ENCODE peak calls at places on chromosomes 6 and 20, in nine cellular contexts. T, B, A, X, N, G, R, E and C are unnamed samples. For H3K9me3, the result is how much of the 10 kb centered on the place peaks cover.

GRCh38 chr20:33732166-33732970 is 572 bp downstream of the ZNF341 start:
- DNase-seq in G (peak), E (peak), A (peak), R (peak), B (peak), X (peak), N (peak), T (peak), C (peak)

GRCh38 chr6:308768-309167 is 16.5 kb downstream of the DUSP22 start:
- DNase-seq in A (no peak), B (no peak), T (no peak), R (no peak), N (no peak), X (no peak), G (no peak), E (no peak), C (no peak)

GRCh38 chr20:58482416-58482815 is 32.8 kb downstream of the APCDD1L start:
- DNase-seq in B (no peak), X (peak), E (no peak), G (no peak), A (no peak), N (no peak), R (no peak), T (no peak), C (no peak)

GRCh38 chr6:150528648-150529285 is 70.9 kb upstream of the PLEKHG1 start:
- DNase-seq in E (peak), T (peak), B (no peak), R (no peak), X (peak), A (no peak), G (no peak), N (peak), C (peak)

GRCh38 chr6:24283043-24283985 is 74.5 kb downstream of the DCDC2 start:
- DNase-seq in B (peak), T (peak), N (peak), G (no peak), A (peak), X (peak), R (peak), E (peak), C (peak)

GRCh38 chr6:56058636-56059035 is 183.2 kb upstream of the BMP5 start:
- DNase-seq in N (no peak), G (no peak), R (no peak), T (no peak), A (no peak), B (no peak), E (no peak), X (no peak), C (no peak)

GRCh38 chr6:112372213-112372806 is 25.2 kb downstream of the RFPL4B start:
- DNase-seq in X (peak), B (no peak), N (no peak), G (no peak), R (no peak), A (no peak), E (peak), T (no peak), C (no peak)

GRCh38 chr6:41273699-41274098 is 12.8 kb downstream of the TREM1 start:
- DNase-seq in N (no peak), G (no peak), E (no peak), A (no peak), B (no peak), X (no peak), R (no peak), T (no peak), C (no peak)

GRCh38 chr6:48199502-48199901 is 88.5 kb upstream of the PTCHD4 start:
- DNase-seq in N (no peak), E (no peak), G (no peak), R (no peak), T (no peak), A (no peak), B (no peak), X (no peak), C (no peak)

GRCh38 chr6:118992186-118992795 is 57.3 kb upstream of the MCM9 start:
- DNase-seq in A (no peak), X (no peak), G (no peak), E (no peak), B (no peak), T (no peak), R (no peak), N (no peak), C (no peak)

GRCh38 chr6:169723991-169724553 is at the start of gene PHF10:
- DNase-seq in X (peak), N (peak), G (peak), A (peak), B (no peak), T (no peak), R (peak), E (no peak), C (peak)

GRCh38 chr20:19889011-19889953 is 127.9 kb upstream of the NAA20 start:
- DNase-seq in N (peak), R (peak), B (peak), T (peak), G (no peak), A (no peak), X (peak), E (peak), C (peak)

GRCh38 chr20:62138204-62138543 is 5.0 kb downstream of the PSMA7 start:
- DNase-seq in B (no peak), E (no peak), G (no peak), A (no peak), R (no peak), X (no peak), T (no peak), N (no peak), C (no peak)

GRCh38 chr6:109714611-109715010 is 23.5 kb downstream of the FIG4 start:
- DNase-seq in E (no peak), G (no peak), B (no peak), A (no peak), N (no peak), R (no peak), T (no peak), X (no peak), C (no peak)

GRCh38 chr6:42313038-42313437 is 95.4 kb upstream of the MRPS10 start:
- DNase-seq in A (no peak), R (no peak), T (no peak), X (peak), E (no peak), B (peak), N (no peak), G (no peak), C (no peak)

GRCh38 chr20:56826971-56827645 is 198.0 kb downstream of the TFAP2C start:
- DNase-seq in A (no peak), X (peak), G (no peak), E (no peak), R (no peak), B (no peak), T (peak), N (peak), C (no peak)
- H3K9me3 ChIP-seq in A (under half), X (under half), G (under half), E (under half), R (under half), B (under half), T (under half), N (under half), C (under half)

GRCh38 chr6:143222310-143222709 is 161.6 kb downstream of the AIG1 start:
- DNase-seq in G (no peak), B (no peak), E (no peak), R (no peak), X (no peak), A (no peak), T (no peak), N (no peak), C (no peak)
- H3K27ac ChIP-seq in G (no peak), B (no peak), E (no peak), R (no peak), X (no peak), A (no peak), T (no peak), N (peak), C (peak)

DNA sequence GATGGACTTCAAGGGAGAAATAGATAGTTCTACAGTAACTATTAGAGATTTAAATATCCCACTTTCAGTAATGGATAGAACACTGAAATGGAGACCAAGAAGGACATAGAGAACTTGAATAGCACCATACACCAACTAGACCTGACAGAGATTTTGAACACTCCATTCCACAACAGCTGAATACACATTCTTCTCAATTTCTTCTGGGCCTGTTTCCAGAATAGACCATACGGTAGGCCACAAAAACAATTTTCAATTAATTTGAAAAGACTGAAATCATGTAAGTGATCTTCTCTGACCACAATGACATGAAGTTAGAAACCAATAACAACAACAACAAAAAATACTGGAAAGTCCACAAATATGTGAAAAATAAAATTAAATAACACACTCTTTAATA is 979.1 kb upstream of the FLRT3 start:
- DNase-seq in G (no peak), E (no peak), N (no peak), T (no peak), B (no peak), A (no peak), R (no peak), X (no peak), C (no peak)
- H3K9me3 ChIP-seq in G (under half), E (under half), N (under half), T (under half), B (under half), A (under half), R (under half), X (under half), C (under half)

DNA sequence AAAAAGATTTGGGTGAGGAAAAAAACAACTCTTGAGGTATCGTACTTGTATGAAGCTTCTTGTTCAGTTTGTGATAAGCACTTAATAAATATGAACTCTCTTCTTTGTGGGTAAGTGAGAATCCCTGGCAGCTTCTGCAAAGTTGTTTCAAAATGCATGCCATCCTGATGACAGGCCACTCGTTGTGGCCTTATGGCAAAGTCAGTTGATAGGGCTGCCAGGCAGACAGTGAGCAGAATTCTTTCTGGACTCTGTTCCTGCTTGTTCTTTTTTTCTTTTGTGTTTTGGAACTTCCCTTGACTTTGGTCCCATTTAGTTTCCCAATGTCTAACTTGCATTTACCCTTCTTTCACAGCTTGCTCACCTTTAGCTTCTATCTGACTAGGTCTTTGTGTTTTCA is 983.5 kb upstream of the FLRT3 start:
- DNase-seq in T (no peak), E (no peak), A (no peak), G (no peak), N (no peak), B (no peak), X (peak), R (no peak), C (no peak)
- H3K27ac ChIP-seq in T (no peak), E (no peak), A (no peak), G (no peak), N (peak), B (no peak), X (no peak), R (no peak), C (no peak)

GRCh38 chr20:56324806-56325205 is 34.0 kb upstream of the FAM210B start:
- DNase-seq in R (no peak), B (no peak), G (no peak), X (no peak), N (no peak), T (no peak), A (no peak), E (no peak), C (no peak)
- H3K9me3 ChIP-seq in R (under half), B (under half), G (under half), X (under half), N (under half), T (under half), A (under half), E (under half), C (under half)

DNA sequence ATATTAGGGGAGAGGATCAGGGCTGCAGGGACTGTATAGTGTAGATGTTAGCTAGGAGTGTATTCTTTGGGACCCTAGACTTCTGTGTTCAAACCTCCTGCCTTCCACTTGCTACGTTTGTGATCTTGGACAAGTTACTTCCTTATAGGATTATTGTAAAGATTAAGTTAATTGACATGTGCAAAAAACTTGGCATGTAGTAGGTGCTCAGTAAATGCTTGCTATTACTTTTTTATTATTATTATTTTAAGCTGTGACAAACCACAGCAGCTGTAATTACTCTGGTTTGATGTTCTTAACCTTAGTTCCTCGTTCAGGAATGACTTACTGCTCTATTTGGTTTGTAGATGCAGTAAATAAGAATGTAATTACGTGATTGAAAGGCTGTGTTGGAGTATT is 3.2 kb downstream of the ARFGEF2 start:
- DNase-seq in A (no peak), T (no peak), G (no peak), B (no peak), R (no peak), N (no peak), X (no peak), E (no peak), C (no peak)
- H3K27ac ChIP-seq in A (peak), T (no peak), G (no peak), B (no peak), R (no peak), N (no peak), X (no peak), E (no peak), C (peak)

GRCh38 chr20:53298900-53299299 is 294.7 kb downstream of the ZNF217 start:
- DNase-seq in B (no peak), X (peak), N (no peak), A (no peak), E (no peak), T (no peak), G (no peak), R (no peak), C (no peak)

GRCh38 chr20:53298260-53298659 is 295.4 kb downstream of the ZNF217 start:
- DNase-seq in N (no peak), B (no peak), R (no peak), A (no peak), E (no peak), X (no peak), G (no peak), T (no peak), C (no peak)

GRCh38 chr20:53297154-53297529 is 296.5 kb downstream of the ZNF217 start:
- DNase-seq in T (no peak), G (no peak), A (no peak), X (no peak), B (no peak), N (no peak), R (no peak), E (no peak), C (no peak)

GRCh38 chr20:53294804-53295203 is 298.8 kb downstream of the ZNF217 start:
- DNase-seq in G (no peak), N (no peak), T (no peak), B (no peak), X (peak), A (no peak), R (no peak), E (no peak), C (no peak)

DNA sequence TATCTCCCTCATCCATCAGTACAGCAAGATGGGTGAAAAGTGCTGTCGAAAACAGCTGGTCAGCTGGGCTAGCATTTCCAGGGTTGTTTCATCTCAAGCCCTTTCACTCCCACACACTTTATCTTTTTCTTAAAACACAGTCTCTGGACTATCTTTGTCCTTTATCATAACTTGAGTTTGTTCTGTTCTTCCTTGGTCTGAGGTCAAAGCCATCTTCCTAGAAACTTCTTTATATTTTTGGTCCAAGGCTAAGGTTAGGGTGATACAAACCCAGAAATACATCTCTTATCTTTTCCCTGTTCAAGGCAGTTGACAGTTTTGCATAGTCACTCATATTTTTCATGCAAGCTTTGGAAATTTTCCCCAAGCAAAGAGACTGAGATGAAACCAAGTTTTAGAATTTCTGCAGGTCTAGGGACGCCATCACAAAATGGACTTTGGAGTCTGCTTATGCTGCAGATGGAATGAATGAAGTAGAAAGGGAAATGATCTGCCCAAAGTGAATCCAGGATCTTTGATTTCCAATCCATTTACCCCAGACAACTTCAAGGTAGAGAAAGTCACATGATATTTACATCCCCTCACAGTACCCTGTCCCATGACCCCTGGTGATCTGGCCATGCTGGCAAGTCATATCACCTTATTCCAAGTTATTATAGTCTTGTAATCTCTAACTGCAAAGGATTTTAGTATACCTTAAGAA is 297.0 kb downstream of the ZNF217 start:
- DNase-seq in B (no peak), X (no peak), T (no peak), R (no peak), E (no peak), G (no peak), A (no peak), N (no peak), C (no peak)
- H3K9me3 ChIP-seq in B (under half), X (under half), T (under half), R (under half), E (under half), G (under half), A (under half), N (under half), C (under half)